ENCODE peak calls at places on chromosomes 16 and 17, in seven cellular contexts. One of them, this sample, is unnamed.

GRCh38 chr16:31301708-31302400 is 42.1 kb downstream of the ITGAM start:
- DNase-seq in esophagus muscularis mucosa: no peak
- DNase-seq in HAP-1: no peak
- DNase-seq in A549: peak; percentile 8
- DNase-seq in AG04449: no peak
- DNase-seq in SK-N-MC: no peak
- DNase-seq in left ventricle myocardium inferior: no peak
- DNase-seq in this sample: peak; percentile 13

GRCh38 chr16:23283571-23283970 is 18.5 kb upstream of the SCNN1B start:
- DNase-seq in esophagus muscularis mucosa: no peak
- DNase-seq in HAP-1: no peak
- DNase-seq in A549: no peak
- DNase-seq in AG04449: no peak
- DNase-seq in SK-N-MC: no peak
- DNase-seq in left ventricle myocardium inferior: no peak
- DNase-seq in this sample: no peak

GRCh38 chr16:11619327-11619851 is 32.7 kb upstream of the LITAF start:
- DNase-seq in esophagus muscularis mucosa: no peak
- DNase-seq in HAP-1: no peak
- DNase-seq in A549: no peak
- DNase-seq in AG04449: no peak
- DNase-seq in SK-N-MC: no peak
- DNase-seq in left ventricle myocardium inferior: no peak
- DNase-seq in this sample: peak; percentile 51

GRCh38 chr16:87778830-87779579 is 13.2 kb upstream of the KLHDC4 start:
- DNase-seq in esophagus muscularis mucosa: peak; percentile 98
- DNase-seq in HAP-1: peak; percentile 86
- DNase-seq in A549: peak; percentile 85
- DNase-seq in AG04449: peak; percentile 82
- DNase-seq in SK-N-MC: no peak
- DNase-seq in left ventricle myocardium inferior: peak; percentile 87
- DNase-seq in this sample: peak; percentile 86

GRCh38 chr16:81448154-81449131 is 3.8 kb downstream of the CMIP start:
- DNase-seq in esophagus muscularis mucosa: no peak
- DNase-seq in HAP-1: no peak
- DNase-seq in A549: no peak
- DNase-seq in AG04449: no peak
- DNase-seq in SK-N-MC: no peak
- DNase-seq in left ventricle myocardium inferior: no peak
- DNase-seq in this sample: peak; percentile 36

GRCh38 chr17:29216856-29217255 is 29.8 kb upstream of the CRYBA1 start:
- DNase-seq in esophagus muscularis mucosa: no peak
- DNase-seq in HAP-1: no peak
- DNase-seq in A549: no peak
- DNase-seq in AG04449: no peak
- DNase-seq in SK-N-MC: no peak
- DNase-seq in left ventricle myocardium inferior: no peak
- DNase-seq in this sample: no peak

GRCh38 chr17:17809527-17810373 is 27.0 kb downstream of the SREBF1 start:
- DNase-seq in esophagus muscularis mucosa: no peak
- DNase-seq in HAP-1: no peak
- DNase-seq in A549: no peak
- DNase-seq in AG04449: no peak
- DNase-seq in SK-N-MC: no peak
- DNase-seq in left ventricle myocardium inferior: peak; percentile 66
- DNase-seq in this sample: peak; percentile 80

GRCh38 chr17:65529761-65530157 is 31.7 kb downstream of the AXIN2 start:
- DNase-seq in esophagus muscularis mucosa: no peak
- DNase-seq in HAP-1: no peak
- DNase-seq in A549: no peak
- DNase-seq in AG04449: no peak
- DNase-seq in SK-N-MC: no peak
- DNase-seq in left ventricle myocardium inferior: no peak
- DNase-seq in this sample: no peak

GRCh38 chr17:45706033-45706432 is 78.1 kb upstream of the CRHR1 start:
- DNase-seq in esophagus muscularis mucosa: no peak
- DNase-seq in HAP-1: no peak
- DNase-seq in A549: no peak
- DNase-seq in AG04449: no peak
- DNase-seq in SK-N-MC: no peak
- DNase-seq in left ventricle myocardium inferior: no peak
- DNase-seq in this sample: no peak

GRCh38 chr16:59632266-59632855 is 898.2 kb upstream of the GOT2 start:
- DNase-seq in esophagus muscularis mucosa: no peak
- DNase-seq in HAP-1: no peak
- DNase-seq in A549: no peak
- DNase-seq in AG04449: peak; percentile 14
- DNase-seq in SK-N-MC: no peak
- DNase-seq in left ventricle myocardium inferior: no peak
- DNase-seq in this sample: no peak

GRCh38 chr16:84739349-84740124 is 39.7 kb downstream of the USP10 start:
- DNase-seq in esophagus muscularis mucosa: no peak
- DNase-seq in HAP-1: no peak
- DNase-seq in A549: no peak
- DNase-seq in AG04449: peak; percentile 53
- DNase-seq in SK-N-MC: no peak
- DNase-seq in left ventricle myocardium inferior: no peak
- DNase-seq in this sample: no peak

GRCh38 chr17:45108595-45109521 is 23.5 kb downstream of the PLCD3 start:
- DNase-seq in esophagus muscularis mucosa: no peak
- DNase-seq in HAP-1: no peak
- DNase-seq in A549: no peak
- DNase-seq in AG04449: no peak
- DNase-seq in SK-N-MC: no peak
- DNase-seq in left ventricle myocardium inferior: no peak
- DNase-seq in this sample: no peak

GRCh38 chr17:37570527-37571093 is 38.6 kb downstream of the SYNRG start:
- DNase-seq in esophagus muscularis mucosa: no peak
- DNase-seq in HAP-1: peak; percentile 35
- DNase-seq in A549: peak; percentile 87
- DNase-seq in AG04449: no peak
- DNase-seq in SK-N-MC: no peak
- DNase-seq in left ventricle myocardium inferior: peak; percentile 25
- DNase-seq in this sample: peak; percentile 67

GRCh38 chr17:35740997-35741931 is 9.8 kb downstream of the RASL10B start:
- DNase-seq in esophagus muscularis mucosa: no peak
- DNase-seq in HAP-1: no peak
- DNase-seq in A549: no peak
- DNase-seq in AG04449: no peak
- DNase-seq in SK-N-MC: no peak
- DNase-seq in left ventricle myocardium inferior: no peak
- DNase-seq in this sample: no peak

GRCh38 chr17:18261146-18261515 is 669 bp downstream of the MIEF2 start:
- DNase-seq in esophagus muscularis mucosa: no peak
- DNase-seq in HAP-1: no peak
- DNase-seq in A549: peak; percentile 85
- DNase-seq in AG04449: no peak
- DNase-seq in SK-N-MC: no peak
- DNase-seq in left ventricle myocardium inferior: peak; percentile 85
- DNase-seq in this sample: peak; percentile 93

GRCh38 chr17:70855401-70856054 is 686.2 kb downstream of the KCNJ2 start:
- DNase-seq in esophagus muscularis mucosa: no peak
- DNase-seq in HAP-1: no peak
- DNase-seq in A549: no peak
- DNase-seq in AG04449: no peak
- DNase-seq in SK-N-MC: no peak
- DNase-seq in left ventricle myocardium inferior: no peak
- DNase-seq in this sample: no peak

GRCh38 chr17:79577485-79578187 is 33.2 kb downstream of the RBFOX3 start:
- DNase-seq in esophagus muscularis mucosa: no peak
- DNase-seq in HAP-1: no peak
- DNase-seq in A549: no peak
- DNase-seq in AG04449: no peak
- DNase-seq in SK-N-MC: no peak
- DNase-seq in left ventricle myocardium inferior: no peak
- DNase-seq in this sample: no peak

GRCh38 chr17:38426441-38426840 is 1.8 kb upstream of the ARHGAP23 start:
- DNase-seq in esophagus muscularis mucosa: no peak
- DNase-seq in HAP-1: no peak
- DNase-seq in A549: no peak
- DNase-seq in AG04449: no peak
- DNase-seq in SK-N-MC: no peak
- DNase-seq in left ventricle myocardium inferior: no peak
- DNase-seq in this sample: no peak

DNA sequence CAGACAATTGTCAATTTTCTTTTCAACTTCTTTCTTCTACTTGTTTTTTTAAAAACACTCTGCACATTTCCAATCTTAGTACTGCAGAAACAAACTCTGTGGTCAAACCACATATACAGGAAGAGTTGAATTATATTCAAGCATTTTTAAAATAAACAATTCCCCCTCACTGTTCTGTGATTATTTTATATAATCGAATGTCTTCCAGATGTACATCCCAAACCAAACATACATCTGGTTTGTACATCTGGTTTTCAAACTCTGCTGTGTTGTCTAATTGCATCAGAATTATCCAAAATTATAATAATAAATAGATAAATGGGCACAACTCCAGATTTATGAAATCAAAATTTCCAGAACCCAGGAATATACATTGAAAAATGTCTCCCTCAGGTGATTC is 13.4 kb upstream of the CCDC144A start:
- DNase-seq in esophagus muscularis mucosa: no peak
- DNase-seq in HAP-1: no peak
- DNase-seq in A549: no peak
- DNase-seq in AG04449: no peak
- DNase-seq in SK-N-MC: no peak
- DNase-seq in left ventricle myocardium inferior: no peak
- DNase-seq in this sample: no peak
- H3K4me3 ChIP-seq in esophagus muscularis mucosa: no peak overlapping the region
- H3K4me3 ChIP-seq in HAP-1: no peak overlapping the region
- H3K4me3 ChIP-seq in A549: no peak overlapping the region
- H3K4me3 ChIP-seq in AG04449: no peak overlapping the region
- H3K4me3 ChIP-seq in SK-N-MC: no peak overlapping the region
- H3K4me3 ChIP-seq in left ventricle myocardium inferior: no peak overlapping the region
- H3K4me3 ChIP-seq in this sample: no peak overlapping the region

DNA sequence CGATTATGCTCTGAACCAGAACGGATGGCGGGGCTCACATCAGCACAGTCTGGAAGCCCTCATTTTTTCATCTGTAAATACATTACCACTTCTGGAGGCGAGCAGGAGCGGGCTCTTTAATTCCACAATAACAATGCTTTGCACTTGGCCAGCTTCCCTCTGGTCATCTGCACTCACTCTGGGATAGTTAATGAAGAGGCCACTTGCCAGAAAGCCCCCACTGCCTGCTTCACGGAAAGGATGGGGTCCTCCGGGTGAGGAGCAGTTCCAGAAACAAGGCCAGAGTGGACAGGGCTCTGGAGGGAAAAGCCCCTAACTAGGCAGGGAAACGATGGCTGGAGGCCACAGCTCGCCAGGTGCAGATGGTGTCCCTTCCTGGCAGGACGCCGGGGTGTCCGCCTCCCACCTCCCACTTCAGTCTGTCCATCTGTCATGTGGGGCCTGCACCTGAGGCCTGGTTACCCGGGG is 13.1 kb upstream of the BCAR1 start:
- DNase-seq in esophagus muscularis mucosa: no peak
- DNase-seq in HAP-1: no peak
- DNase-seq in A549: no peak
- DNase-seq in AG04449: no peak
- DNase-seq in SK-N-MC: no peak
- DNase-seq in left ventricle myocardium inferior: no peak
- DNase-seq in this sample: peak; percentile 67
- H3K4me3 ChIP-seq in esophagus muscularis mucosa: peak overlapping the region; percentile 99
- H3K4me3 ChIP-seq in HAP-1: peak overlapping the region; percentile 86
- H3K4me3 ChIP-seq in A549: peak overlapping the region; percentile 97
- H3K4me3 ChIP-seq in AG04449: peak overlapping the region; percentile 81
- H3K4me3 ChIP-seq in SK-N-MC: no peak overlapping the region
- H3K4me3 ChIP-seq in left ventricle myocardium inferior: peak overlapping the region; percentile 100
- H3K4me3 ChIP-seq in this sample: peak overlapping the region; percentile 100

DNA sequence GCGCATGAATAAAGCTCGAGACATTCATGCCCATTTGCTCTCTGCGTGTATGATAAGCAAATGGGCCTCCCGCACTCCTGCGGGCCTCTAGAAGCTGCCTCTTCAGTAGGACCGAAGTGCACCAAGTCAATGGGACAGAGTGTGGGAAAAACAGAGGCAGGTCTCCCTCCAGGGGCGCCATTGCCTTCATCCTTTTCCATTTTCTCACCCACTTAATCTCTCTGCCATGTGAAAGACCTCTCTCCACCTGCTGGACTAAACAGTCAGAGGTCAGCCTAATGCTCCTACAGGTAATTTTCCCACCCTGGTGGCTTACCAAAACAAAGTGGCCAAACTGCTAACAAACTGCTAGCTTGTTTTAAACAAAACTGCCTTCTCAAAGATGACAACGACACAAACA is 210.9 kb downstream of the ZFHX3 start:
- DNase-seq in esophagus muscularis mucosa: no peak
- DNase-seq in HAP-1: no peak
- DNase-seq in A549: no peak
- DNase-seq in AG04449: no peak
- DNase-seq in SK-N-MC: no peak
- DNase-seq in left ventricle myocardium inferior: no peak
- DNase-seq in this sample: no peak
- H3K4me3 ChIP-seq in esophagus muscularis mucosa: no peak overlapping the region
- H3K4me3 ChIP-seq in HAP-1: no peak overlapping the region
- H3K4me3 ChIP-seq in A549: no peak overlapping the region
- H3K4me3 ChIP-seq in AG04449: no peak overlapping the region
- H3K4me3 ChIP-seq in SK-N-MC: no peak overlapping the region
- H3K4me3 ChIP-seq in left ventricle myocardium inferior: no peak overlapping the region
- H3K4me3 ChIP-seq in this sample: no peak overlapping the region

GRCh38 chr16:89472711-89473075 is 17.7 kb downstream of the ANKRD11 start:
- DNase-seq in esophagus muscularis mucosa: no peak
- DNase-seq in HAP-1: no peak
- DNase-seq in A549: no peak
- DNase-seq in AG04449: no peak
- DNase-seq in SK-N-MC: no peak
- DNase-seq in left ventricle myocardium inferior: no peak
- DNase-seq in this sample: no peak
- H3K4me3 ChIP-seq in esophagus muscularis mucosa: no peak overlapping the region
- H3K4me3 ChIP-seq in HAP-1: no peak overlapping the region
- H3K4me3 ChIP-seq in A549: no peak overlapping the region
- H3K4me3 ChIP-seq in AG04449: no peak overlapping the region
- H3K4me3 ChIP-seq in SK-N-MC: no peak overlapping the region
- H3K4me3 ChIP-seq in left ventricle myocardium inferior: no peak overlapping the region
- H3K4me3 ChIP-seq in this sample: no peak overlapping the region

GRCh38 chr17:7237761-7238417 is 1.4 kb downstream of the PHF23 start:
- DNase-seq in esophagus muscularis mucosa: no peak
- DNase-seq in HAP-1: peak; percentile 53
- DNase-seq in A549: peak; percentile 83
- DNase-seq in AG04449: no peak
- DNase-seq in SK-N-MC: no peak
- DNase-seq in left ventricle myocardium inferior: peak; percentile 84
- DNase-seq in this sample: peak; percentile 86
- H3K4me3 ChIP-seq in esophagus muscularis mucosa: peak overlapping the region; percentile 95
- H3K4me3 ChIP-seq in HAP-1: peak overlapping the region; percentile 95
- H3K4me3 ChIP-seq in A549: peak overlapping the region; percentile 99
- H3K4me3 ChIP-seq in AG04449: peak overlapping the region; percentile 84
- H3K4me3 ChIP-seq in SK-N-MC: peak overlapping the region; percentile 95
- H3K4me3 ChIP-seq in left ventricle myocardium inferior: peak overlapping the region; percentile 97
- H3K4me3 ChIP-seq in this sample: peak overlapping the region; percentile 92

DNA sequence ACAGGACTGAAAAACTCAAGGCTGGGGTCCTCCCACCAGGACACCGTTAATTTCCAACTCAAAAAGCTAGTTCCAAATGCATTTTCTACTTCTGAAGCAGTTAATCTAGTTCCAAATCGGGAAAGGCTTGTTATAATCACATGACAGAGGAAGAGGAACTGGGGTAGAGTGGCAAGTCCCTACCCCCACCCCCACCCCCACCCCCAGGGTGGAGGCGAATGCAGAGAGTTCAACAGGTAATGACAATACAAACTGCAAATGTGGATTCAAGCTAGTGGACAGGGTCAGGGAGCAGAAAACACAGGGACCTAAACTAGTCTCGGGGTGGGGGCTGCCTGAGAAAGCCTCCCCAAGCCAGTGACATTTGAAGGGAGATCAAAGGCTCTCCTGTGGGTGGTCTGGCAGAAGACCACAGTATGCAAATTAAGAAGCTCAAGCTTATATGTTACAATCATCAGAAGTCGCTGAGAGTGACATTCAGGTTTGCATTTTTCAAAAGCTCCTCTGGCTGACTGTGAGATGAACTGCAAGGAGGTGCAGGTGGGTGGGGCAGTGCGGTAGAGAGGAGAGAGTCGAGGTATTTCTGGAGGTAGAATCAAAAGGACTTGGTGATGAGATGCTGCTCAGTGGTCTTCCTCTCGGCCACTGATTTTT is 56.4 kb upstream of the SLC25A19 start:
- DNase-seq in esophagus muscularis mucosa: no peak
- DNase-seq in HAP-1: peak; percentile 35
- DNase-seq in A549: no peak
- DNase-seq in AG04449: no peak
- DNase-seq in SK-N-MC: no peak
- DNase-seq in left ventricle myocardium inferior: no peak
- DNase-seq in this sample: peak; percentile 39
- H3K4me3 ChIP-seq in esophagus muscularis mucosa: no peak overlapping the region
- H3K4me3 ChIP-seq in HAP-1: no peak overlapping the region
- H3K4me3 ChIP-seq in A549: no peak overlapping the region
- H3K4me3 ChIP-seq in AG04449: no peak overlapping the region
- H3K4me3 ChIP-seq in SK-N-MC: no peak overlapping the region
- H3K4me3 ChIP-seq in left ventricle myocardium inferior: no peak overlapping the region
- H3K4me3 ChIP-seq in this sample: no peak overlapping the region